ENCODE peak calls at places on chromosome 20, in four cellular contexts. M, Y, Z and I are unnamed samples.
A peak's percentile ranks its signal among the peaks of the same experiment; 100 is the strongest.

GRCh38 chr20:37839432-37839827 is 63.5 kb upstream of the VSTM2L start:
- DNase-seq in M (no peak), Z (no peak), Y (no peak), I (no peak)

GRCh38 chr20:50151034-50151743 is 2.3 kb downstream of the PEDS1 start:
- DNase-seq in Y (no peak), M (no peak), Z (no peak), I (no peak)

GRCh38 chr20:16952965-16953364 is 204.8 kb downstream of the OTOR start:
- DNase-seq in Y (no peak), Z (no peak), M (no peak), I (no peak)

GRCh38 chr20:41058007-41058673 is 29.5 kb downstream of the TOP1 start:
- DNase-seq in Z (no peak), Y (peak; percentile 40), M (no peak), I (peak; percentile 86)

GRCh38 chr20:9736373-9736772 is 102.5 kb downstream of the PAK5 start:
- DNase-seq in Y (no peak), M (no peak), Z (no peak), I (no peak)

GRCh38 chr20:38065764-38066375 is 32.3 kb downstream of the RPRD1B start:
- DNase-seq in M (no peak), Z (no peak), Y (no peak), I (no peak)

GRCh38 chr20:50110141-50111047 is 2.6 kb downstream of the UBE2V1 start:
- DNase-seq in Y (no peak), M (peak; percentile 67), Z (no peak), I (no peak)

GRCh38 chr20:11364736-11365135 is 553.0 kb upstream of the BTBD3 start:
- DNase-seq in Y (no peak), Z (no peak), M (no peak), I (no peak)

GRCh38 chr20:44810391-44811149 is at the start of gene RIMS4:
- DNase-seq in Y (peak; percentile 94), M (no peak), Z (no peak), I (no peak)

GRCh38 chr20:21436186-21436585 is 38.9 kb upstream of the NKX2-4 start:
- DNase-seq in M (no peak), Z (no peak), Y (no peak), I (peak; percentile 58)

GRCh38 chr20:32457476-32457986 is 99.4 kb downstream of the ASXL1 start:
- DNase-seq in M (no peak), Z (no peak), Y (peak; percentile 99), I (peak; percentile 67)

GRCh38 chr20:24100370-24101011 is 111.9 kb upstream of the GGTLC1 start:
- DNase-seq in Y (peak; percentile 53), Z (no peak), M (peak; percentile 19), I (peak; percentile 32)

GRCh38 chr20:31566658-31567379 is 38.3 kb upstream of the ID1 start:
- DNase-seq in Z (no peak), Y (no peak), M (no peak), I (no peak)

GRCh38 chr20:41279546-41280225 is 37.8 kb downstream of the ZHX3 start:
- DNase-seq in Z (no peak), M (no peak), Y (no peak), I (no peak)

GRCh38 chr20:3760980-3761379 is 6.6 kb downstream of the ADISSP start:
- DNase-seq in Y (no peak), Z (no peak), M (no peak), I (no peak)

GRCh38 chr20:5448449-5449118 is 131.8 kb upstream of the PROKR2 start:
- DNase-seq in Y (peak; percentile 81), M (peak; percentile 31), Z (peak; percentile 2), I (peak; percentile 28)

GRCh38 chr20:59958626-59959025 is 403 bp downstream of the CDH26 start:
- DNase-seq in Z (no peak), M (no peak), Y (no peak), I (no peak)

GRCh38 chr20:41398408-41398807 is 31.8 kb upstream of the EMILIN3 start:
- DNase-seq in Y (no peak), Z (peak; percentile 75), M (no peak), I (no peak)

GRCh38 chr20:41375846-41376245 is 9.2 kb upstream of the EMILIN3 start:
- DNase-seq in M (no peak), Y (peak; percentile 30), Z (no peak), I (no peak)

GRCh38 chr20:20546402-20546801 is 166.0 kb downstream of the RALGAPA2 start:
- DNase-seq in M (no peak), Z (no peak), Y (no peak), I (no peak)

GRCh38 chr20:9235518-9235917 is 166.6 kb downstream of the PLCB4 start:
- DNase-seq in Y (no peak), M (no peak), Z (peak; percentile 29), I (no peak)

GRCh38 chr20:19367591-19367990 is 155.1 kb downstream of the SLC24A3 start:
- DNase-seq in M (no peak), Y (no peak), Z (no peak), I (no peak)

GRCh38 chr20:43590036-43590391 is 723 bp upstream of the IFT52 start:
- DNase-seq in Z (no peak), Y (peak; percentile 51), M (peak; percentile 29), I (no peak)

GRCh38 chr20:35129647-35130069 is 17.5 kb downstream of the EDEM2 start:
- DNase-seq in Y (no peak), Z (no peak), M (no peak), I (no peak)

GRCh38 chr20:19659468-19659867 is 98.6 kb upstream of the RIN2 start:
- DNase-seq in M (no peak), Y (no peak), Z (no peak), I (no peak)

GRCh38 chr20:33299111-33299603 is 16.1 kb downstream of the BPIFB1 start:
- DNase-seq in M (peak; percentile 64), Y (peak; percentile 87), Z (peak; percentile 6), I (peak; percentile 69)

GRCh38 chr20:24382330-24382729 is 87.1 kb upstream of the SYNDIG1 start:
- DNase-seq in Y (peak; percentile 44), Z (no peak), M (no peak), I (no peak)

GRCh38 chr20:37727957-37728634 is 34.3 kb downstream of the CTNNBL1 start:
- DNase-seq in Y (no peak), Z (no peak), M (no peak), I (no peak)

GRCh38 chr20:18057106-18057993 is at the start of gene OVOL2:
- DNase-seq in M (no peak), Z (no peak), Y (peak; percentile 52), I (no peak)

GRCh38 chr20:37804584-37805566 is 98.1 kb upstream of the VSTM2L start:
- DNase-seq in M (peak; percentile 83), Y (peak; percentile 52), Z (no peak), I (no peak)

GRCh38 chr20:51388227-51388626 is 154.3 kb downstream of the NFATC2 start:
- DNase-seq in Y (no peak), M (no peak), Z (no peak), I (peak; percentile 24)

GRCh38 chr20:5719861-5720401 is 30.3 kb upstream of the SHLD1 start:
- DNase-seq in M (no peak), Z (no peak), Y (no peak), I (no peak)

GRCh38 chr20:39691151-39691862 is 729.2 kb downstream of the DHX35 start:
- DNase-seq in M (no peak), Y (no peak), Z (no peak), I (no peak)

GRCh38 chr20:5863040-5863811 is 87.1 kb downstream of the TRMT6 start:
- DNase-seq in Z (no peak), Y (no peak), M (no peak), I (peak; percentile 27)

GRCh38 chr20:51815383-51816076 is 13.2 kb upstream of the SALL4 start:
- DNase-seq in Y (no peak), Z (no peak), M (no peak), I (no peak)

GRCh38 chr20:709421-709820 is 33.8 kb upstream of the SCRT2 start:
- DNase-seq in Y (peak; percentile 71), M (no peak), Z (no peak), I (no peak)

GRCh38 chr20:3237958-3238615 is 903 bp downstream of the SLC4A11 start:
- DNase-seq in M (no peak), Y (peak; percentile 57), Z (no peak), I (no peak)

GRCh38 chr20:39398656-39399055 is 436.5 kb downstream of the DHX35 start:
- DNase-seq in Z (no peak), M (no peak), Y (no peak), I (no peak)

GRCh38 chr20:45911486-45912343 is at the start of gene PLTP:
- DNase-seq in M (peak; percentile 54), Z (no peak), Y (peak; percentile 89), I (peak; percentile 74)

GRCh38 chr20:21166801-21167200 is 40.9 kb downstream of the KIZ start:
- DNase-seq in Z (no peak), Y (no peak), M (no peak), I (no peak)

GRCh38 chr20:13840093-13840465 is 55.3 kb downstream of the NDUFAF5 start:
- DNase-seq in M (no peak), Y (no peak), Z (no peak), I (no peak)
- H3K4me3 ChIP-seq in M (no peak overlapping the region), Y (no peak overlapping the region), Z (no peak overlapping the region), I (no peak overlapping the region)

DNA sequence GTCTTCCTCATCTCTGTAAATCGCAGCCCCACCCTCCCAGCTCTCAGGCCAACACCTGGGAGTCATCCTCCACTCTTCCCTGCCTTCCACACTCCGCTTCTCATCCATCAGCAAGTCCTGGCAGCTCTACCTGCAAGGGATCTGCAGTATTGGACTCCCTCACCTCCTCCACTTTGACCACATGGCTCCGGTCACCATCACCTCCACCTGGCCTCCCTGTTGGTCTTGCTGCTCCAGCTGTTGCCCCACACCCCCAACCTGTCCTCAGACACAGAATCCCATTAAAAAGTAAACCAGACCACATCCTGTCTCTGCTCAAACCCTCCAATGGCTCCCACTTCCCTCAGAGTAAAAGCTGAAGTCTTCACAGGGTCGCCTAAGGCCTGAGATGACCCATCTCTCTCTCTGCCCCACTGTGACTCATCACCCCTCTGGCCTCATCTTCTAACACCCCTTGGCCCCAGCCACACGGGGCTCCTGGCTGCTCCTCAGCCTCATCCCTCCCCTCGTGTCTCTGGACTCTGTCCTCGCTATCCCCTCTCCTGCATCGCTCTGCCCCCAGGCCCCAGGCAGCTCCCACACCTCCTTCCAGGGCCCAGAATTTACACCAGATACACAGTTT is 185.1 kb upstream of the SULF2 start:
- DNase-seq in M (no peak), Y (peak; percentile 44), Z (no peak), I (no peak)
- H3K4me3 ChIP-seq in M (no peak overlapping the region), Y (no peak overlapping the region), Z (no peak overlapping the region), I (no peak overlapping the region)

GRCh38 chr20:63795178-63795830 is 35.8 kb downstream of the ZBTB46 start:
- DNase-seq in Z (no peak), Y (no peak), M (no peak), I (peak; percentile 42)
- H3K4me3 ChIP-seq in Z (no peak overlapping the region), Y (no peak overlapping the region), M (no peak overlapping the region), I (no peak overlapping the region)

DNA sequence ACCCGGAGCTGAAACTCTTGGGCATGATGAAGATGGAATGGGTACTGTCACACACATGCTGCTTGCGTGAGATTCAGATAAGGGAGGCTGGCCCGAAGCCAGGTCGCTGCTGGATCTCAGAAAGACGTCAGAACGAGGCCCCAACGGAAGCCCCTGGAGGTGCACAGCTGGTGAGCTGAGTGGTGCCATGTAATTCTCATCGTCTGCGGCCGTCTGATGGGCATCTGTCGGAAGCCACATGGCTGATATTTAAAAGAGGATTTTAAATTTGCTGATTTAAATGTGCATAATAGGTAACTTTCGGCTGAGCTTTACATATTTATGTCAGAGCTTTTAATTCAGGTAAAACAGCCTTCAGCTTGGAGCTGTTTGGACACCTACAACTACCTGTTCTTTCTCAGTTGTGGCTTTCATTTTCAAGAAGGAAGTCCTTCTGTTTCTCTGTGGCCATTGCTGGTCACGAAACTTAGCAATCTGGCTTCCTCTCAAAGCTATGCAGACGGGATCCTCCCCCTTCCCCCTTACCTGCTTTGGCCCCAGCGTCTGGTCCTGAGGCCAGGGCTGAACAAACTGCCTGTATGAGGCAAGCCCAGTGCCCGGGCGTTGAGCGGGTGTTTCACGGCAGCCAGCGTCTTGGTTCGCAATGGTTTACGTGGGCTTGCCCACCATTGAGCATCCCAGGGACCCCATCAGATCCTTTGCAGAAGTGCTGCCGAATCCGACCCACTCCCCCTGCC is 9.2 kb downstream of the SLCO4A1 start:
- DNase-seq in Y (peak; percentile 92), Z (no peak), M (peak; percentile 95), I (no peak)
- H3K4me3 ChIP-seq in Y (no peak overlapping the region), Z (no peak overlapping the region), M (peak overlapping the region; percentile 40), I (no peak overlapping the region)